ENCODE peak calls at places on chromosomes 4 and X, in nine cellular contexts. Z, O, C, D, E, N, I, B and L are unnamed samples.

GRCh38 chrX:75746891-75747639 is 38.0 kb downstream of the MAGEE2 start:
- DNase-seq in Z (peak), O (peak), C (peak), D (peak), E (peak), N (peak), I (peak), B (peak), L (no peak)

GRCh38 chr4:101102114-101102752 is 245.1 kb downstream of the PPP3CA start:
- DNase-seq in Z (no peak), O (no peak), C (peak), D (peak), E (peak), N (no peak), I (no peak), B (peak), L (no peak)

GRCh38 chr4:81631958-81632439 is 160.3 kb upstream of the RASGEF1B start:
- DNase-seq in Z (no peak), O (peak), C (peak), D (no peak), E (no peak), N (no peak), I (no peak), B (no peak), L (no peak)

GRCh38 chr4:154444958-154445357 is 46.6 kb downstream of the DCHS2 start:
- DNase-seq in Z (no peak), O (no peak), C (no peak), D (no peak), E (no peak), N (no peak), I (no peak), B (no peak), L (no peak)

GRCh38 chr4:2954358-2955185 is 8.6 kb downstream of the NOP14 start:
- DNase-seq in Z (peak), O (no peak), C (no peak), D (peak), E (no peak), N (no peak), I (peak), B (no peak), L (no peak)

GRCh38 chr4:128716325-128716724 is 93.2 kb upstream of the JADE1 start:
- DNase-seq in Z (no peak), O (no peak), C (no peak), D (no peak), E (no peak), N (no peak), I (no peak), B (no peak), L (no peak)

GRCh38 chr4:111323496-111323895 is 700.6 kb upstream of the PITX2 start:
- DNase-seq in Z (no peak), O (peak), C (peak), D (no peak), E (no peak), N (no peak), I (no peak), B (no peak), L (no peak)

GRCh38 chr4:176525576-176525975 is 205.8 kb downstream of the SPCS3 start:
- DNase-seq in Z (no peak), O (no peak), C (no peak), D (no peak), E (no peak), N (no peak), I (no peak), B (no peak), L (no peak)

GRCh38 chrX:100695991-100696390 is 35.9 kb downstream of the SYTL4 start:
- DNase-seq in Z (no peak), O (peak), C (no peak), D (no peak), E (no peak), N (no peak), I (no peak), B (no peak), L (no peak)

GRCh38 chr4:6417516-6417915 is 54.9 kb downstream of the PPP2R2C start:
- DNase-seq in Z (no peak), O (no peak), C (no peak), D (no peak), E (no peak), N (no peak), I (no peak), B (no peak), L (no peak)

GRCh38 chr4:48686369-48686768 is 93.7 kb downstream of the FRYL start:
- DNase-seq in Z (no peak), O (no peak), C (no peak), D (peak), E (no peak), N (no peak), I (no peak), B (no peak), L (no peak)

GRCh38 chrX:36856849-36857248 is 151.3 kb upstream of the FAM47C start:
- DNase-seq in Z (no peak), O (peak), C (no peak), D (no peak), E (no peak), N (no peak), I (no peak), B (no peak), L (no peak)

GRCh38 chr4:39539026-39539690 is 11.9 kb upstream of the UGDH start:
- DNase-seq in Z (no peak), O (no peak), C (no peak), D (no peak), E (no peak), N (no peak), I (no peak), B (no peak), L (no peak)

GRCh38 chrX:41470706-41471105 is 23.6 kb downstream of the NYX start:
- DNase-seq in Z (no peak), O (no peak), C (no peak), D (no peak), E (no peak), N (no peak), I (no peak), B (no peak), L (no peak)

GRCh38 chrX:118847676-118848075 is 24.1 kb downstream of the ZCCHC12 start:
- DNase-seq in Z (peak), O (peak), C (peak), D (peak), E (peak), N (no peak), I (peak), B (no peak), L (no peak)

GRCh38 chr4:37601527-37601926 is 84.6 kb downstream of the RELL1 start:
- DNase-seq in Z (no peak), O (peak), C (peak), D (no peak), E (no peak), N (no peak), I (no peak), B (no peak), L (no peak)

GRCh38 chr4:118849867-118850812 is 14.2 kb upstream of the SEC24D start:
- DNase-seq in Z (no peak), O (peak), C (no peak), D (no peak), E (no peak), N (peak), I (peak), B (no peak), L (no peak)

GRCh38 chr4:73945674-73946449 is 36.0 kb downstream of the PF4 start:
- DNase-seq in Z (no peak), O (no peak), C (no peak), D (no peak), E (no peak), N (no peak), I (no peak), B (no peak), L (no peak)

GRCh38 chr4:141195095-141195707 is 25.5 kb upstream of the ZNF330 start:
- DNase-seq in Z (no peak), O (no peak), C (no peak), D (no peak), E (no peak), N (no peak), I (no peak), B (no peak), L (no peak)

GRCh38 chrX:112197845-112198244 is 115.3 kb upstream of the TRPC5 start:
- DNase-seq in Z (no peak), O (no peak), C (no peak), D (no peak), E (no peak), N (no peak), I (no peak), B (no peak), L (no peak)

GRCh38 chrX:68415289-68415688 is 18.0 kb downstream of the OPHN1 start:
- DNase-seq in Z (no peak), O (peak), C (peak), D (no peak), E (no peak), N (no peak), I (no peak), B (peak), L (no peak)

GRCh38 chr4:181350578-181351420 is 892.4 kb upstream of the TENM3 start:
- DNase-seq in Z (no peak), O (no peak), C (no peak), D (no peak), E (no peak), N (no peak), I (no peak), B (no peak), L (no peak)

GRCh38 chr4:56186808-56187523 is 200.3 kb downstream of the AASDH start:
- DNase-seq in Z (no peak), O (no peak), C (no peak), D (no peak), E (no peak), N (no peak), I (no peak), B (no peak), L (no peak)

GRCh38 chr4:40845136-40845910 is 95.6 kb downstream of the NSUN7 start:
- DNase-seq in Z (no peak), O (no peak), C (no peak), D (no peak), E (no peak), N (no peak), I (no peak), B (no peak), L (no peak)

GRCh38 chrX:11757729-11758399 is at the start of gene MSL3:
- DNase-seq in Z (peak), O (peak), C (peak), D (peak), E (peak), N (no peak), I (peak), B (peak), L (peak)

GRCh38 chr4:144861471-144861870 is 215.5 kb downstream of the HHIP start:
- DNase-seq in Z (no peak), O (no peak), C (no peak), D (no peak), E (no peak), N (no peak), I (no peak), B (no peak), L (no peak)

GRCh38 chr4:4182835-4183568 is 43.7 kb downstream of the OTOP1 start:
- DNase-seq in Z (peak), O (peak), C (peak), D (peak), E (peak), N (no peak), I (peak), B (no peak), L (no peak)

GRCh38 chr4:5964030-5964429 is 54.2 kb downstream of the C4orf50 start:
- DNase-seq in Z (no peak), O (no peak), C (no peak), D (no peak), E (no peak), N (no peak), I (no peak), B (no peak), L (no peak)

GRCh38 chrX:133542476-133542875 is 127.2 kb upstream of the GPC4 start:
- DNase-seq in Z (no peak), O (no peak), C (no peak), D (no peak), E (no peak), N (no peak), I (no peak), B (no peak), L (no peak)

GRCh38 chrX:9614016-9614415 is 149.2 kb downstream of the TBL1X start:
- DNase-seq in Z (no peak), O (peak), C (peak), D (no peak), E (no peak), N (no peak), I (no peak), B (no peak), L (no peak)

GRCh38 chr4:608236-608635 is 17.1 kb upstream of the PDE6B start:
- DNase-seq in Z (no peak), O (no peak), C (no peak), D (no peak), E (no peak), N (peak), I (no peak), B (no peak), L (no peak)

GRCh38 chr4:165301833-165302232 is 25.6 kb upstream of the MSMO1 start:
- DNase-seq in Z (peak), O (peak), C (peak), D (no peak), E (no peak), N (no peak), I (peak), B (no peak), L (no peak)

GRCh38 chr4:57370691-57371090 is 260.5 kb upstream of the IGFBP7 start:
- DNase-seq in Z (no peak), O (peak), C (no peak), D (no peak), E (no peak), N (no peak), I (no peak), B (no peak), L (no peak)

GRCh38 chr4:48194986-48195773 is 61.1 kb upstream of the TXK start:
- DNase-seq in Z (no peak), O (peak), C (no peak), D (peak), E (peak), N (no peak), I (no peak), B (no peak), L (no peak)

GRCh38 chrX:123976671-123977316 is 15.3 kb downstream of the STAG2 start:
- DNase-seq in Z (no peak), O (peak), C (no peak), D (peak), E (no peak), N (no peak), I (no peak), B (no peak), L (no peak)

GRCh38 chr4:69830529-69831269 is 29.2 kb downstream of the SULT1E1 start:
- DNase-seq in Z (no peak), O (no peak), C (no peak), D (no peak), E (peak), N (no peak), I (no peak), B (no peak), L (no peak)

GRCh38 chr4:163523791-163524365 is 29.4 kb downstream of the TMA16 start:
- DNase-seq in Z (no peak), O (no peak), C (no peak), D (no peak), E (no peak), N (no peak), I (no peak), B (no peak), L (no peak)

GRCh38 chr4:122890142-122890769 is 32.1 kb downstream of the NUDT6 start:
- DNase-seq in Z (no peak), O (no peak), C (no peak), D (no peak), E (no peak), N (no peak), I (no peak), B (no peak), L (no peak)

GRCh38 chrX:135520553-135521404 is at the start of gene INTS6L:
- DNase-seq in Z (peak), O (peak), C (peak), D (peak), E (peak), N (peak), I (peak), B (peak), L (peak)

GRCh38 chr4:151486166-151486565 is 77.2 kb downstream of the FHIP1A start:
- DNase-seq in Z (no peak), O (peak), C (peak), D (no peak), E (no peak), N (no peak), I (no peak), B (no peak), L (no peak)